ENCODE peak calls at places on chromosomes 3 and 15, in nine cellular contexts. L is CD4-positive, alpha-beta T cell; Y is adrenal gland; P is right lobe of liver; C is H9; R is heart right ventricle; F is mucosa of descending colon; K is GM23248; G is keratinocyte. S is an unnamed sample. For H3K9me3, the result is how much of the 10 kb centered on the place peaks cover.

GRCh38 chr3:50639055-50639494 is 22.1 kb downstream of the MAPKAPK3 start:
- DNase-seq in F (no peak), P (no peak), C (no peak), G (no peak), L (no peak), K (peak), Y (no peak), R (no peak), S (no peak)

GRCh38 chr3:73148207-73148606 is 86.7 kb downstream of the EBLN2 start:
- DNase-seq in G (no peak), R (no peak), P (no peak), C (no peak), Y (no peak), K (no peak), L (no peak), F (no peak), S (no peak)

GRCh38 chr3:123258811-123259420 is 57.2 kb downstream of the SEC22A start:
- DNase-seq in C (no peak), G (no peak), P (no peak), K (peak), R (no peak), Y (no peak), L (no peak), F (no peak), S (no peak)

GRCh38 chr15:20645956-20646355 is 104.4 kb upstream of the GOLGA6L6 start:
- DNase-seq in P (no peak), R (peak), L (no peak), K (peak), G (no peak), F (no peak), Y (no peak), C (no peak), S (no peak)

GRCh38 chr15:88905576-88905975 is 7.6 kb downstream of the MFGE8 start:
- DNase-seq in G (no peak), K (no peak), F (no peak), R (no peak), P (no peak), L (no peak), C (no peak), Y (no peak), S (no peak)

GRCh38 chr3:58452176-58452575 is 18.5 kb upstream of the PDHB start:
- DNase-seq in K (no peak), G (no peak), R (no peak), L (no peak), C (no peak), F (no peak), P (no peak), Y (no peak), S (no peak)

GRCh38 chr3:184773341-184774186 is 38.4 kb upstream of the VPS8 start:
- DNase-seq in Y (no peak), G (no peak), C (no peak), R (peak), L (no peak), K (peak), F (no peak), P (no peak), S (no peak)

GRCh38 chr3:194364652-194365434 is 4.7 kb downstream of the LRRC15 start:
- DNase-seq in R (peak), Y (peak), G (no peak), C (no peak), K (peak), P (no peak), F (peak), L (no peak), S (no peak)

GRCh38 chr3:160183375-160184076 is 41.7 kb upstream of the C3orf80 start:
- DNase-seq in L (no peak), K (peak), F (no peak), Y (no peak), C (no peak), R (no peak), P (no peak), G (no peak), S (no peak)

GRCh38 chr15:85009435-85009834 is 27.8 kb downstream of the PDE8A start:
- DNase-seq in G (no peak), K (no peak), C (no peak), L (no peak), P (no peak), R (no peak), Y (no peak), F (no peak), S (no peak)

GRCh38 chr3:123871946-123872345 is 12.2 kb downstream of the MYLK start:
- DNase-seq in R (no peak), C (no peak), G (no peak), L (no peak), P (no peak), F (no peak), Y (no peak), K (no peak), S (no peak)

GRCh38 chr3:97579365-97579764 is 185.2 kb upstream of the ARL6 start:
- DNase-seq in R (no peak), F (no peak), L (no peak), P (no peak), Y (no peak), C (no peak), G (no peak), K (no peak), S (no peak)

GRCh38 chr15:26628071-26628470 is 144.8 kb downstream of the GABRB3 start:
- DNase-seq in F (no peak), G (no peak), R (no peak), C (no peak), L (no peak), P (no peak), K (no peak), Y (no peak), S (no peak)

GRCh38 chr3:111585214-111585613 is 9.9 kb downstream of the ZBED2 start:
- DNase-seq in R (no peak), F (no peak), G (no peak), L (no peak), K (peak), Y (no peak), C (no peak), P (no peak), S (no peak)

GRCh38 chr3:152474585-152474984 is 205.9 kb downstream of the MBNL1 start:
- DNase-seq in G (no peak), Y (no peak), C (no peak), L (no peak), P (no peak), K (peak), R (peak), F (no peak), S (no peak)

GRCh38 chr15:73912030-73912596 is 14.1 kb upstream of the LOXL1 start:
- DNase-seq in R (no peak), Y (no peak), K (no peak), C (no peak), P (no peak), G (no peak), F (no peak), L (no peak), S (no peak)

GRCh38 chr3:128489860-128490649 is 2.9 kb downstream of the GATA2 start:
- DNase-seq in F (no peak), P (peak), K (peak), G (no peak), C (peak), R (no peak), Y (no peak), L (peak), S (no peak)

GRCh38 chr15:80478075-80478474 is 73.9 kb downstream of the ARNT2 start:
- DNase-seq in Y (no peak), K (no peak), R (no peak), G (no peak), F (no peak), C (no peak), L (no peak), P (no peak), S (no peak)

GRCh38 chr15:36517758-36518157 is 61.7 kb upstream of the CDIN1 start:
- DNase-seq in L (no peak), F (no peak), R (no peak), K (no peak), C (no peak), P (no peak), Y (no peak), G (no peak), S (no peak)

GRCh38 chr15:40002295-40002694 is 36.7 kb downstream of the SRP14 start:
- DNase-seq in G (no peak), F (no peak), P (peak), R (no peak), Y (no peak), L (no peak), K (peak), C (no peak), S (no peak)

GRCh38 chr3:20141306-20141705 is 44.7 kb downstream of the SGO1 start:
- DNase-seq in F (no peak), G (no peak), C (no peak), K (no peak), R (no peak), L (no peak), P (no peak), Y (no peak), S (no peak)

GRCh38 chr3:53753518-53754183 is 92.6 kb downstream of the CHDH start:
- DNase-seq in F (no peak), G (no peak), C (no peak), R (no peak), L (no peak), P (no peak), K (no peak), Y (no peak), S (no peak)

GRCh38 chr3:68935778-68936177 is 3.4 kb upstream of the TAFA4 start:
- DNase-seq in C (no peak), F (no peak), L (no peak), Y (no peak), P (no peak), G (no peak), R (no peak), K (no peak), S (no peak)

GRCh38 chr15:54707805-54708752 is 488.7 kb downstream of the RSL24D1 start:
- DNase-seq in R (no peak), P (no peak), C (peak), K (no peak), L (no peak), F (no peak), Y (no peak), G (no peak), S (no peak)

GRCh38 chr15:57235865-57236264 is 140.4 kb upstream of the CGNL1 start:
- DNase-seq in C (no peak), F (no peak), L (no peak), Y (no peak), K (peak), P (no peak), R (no peak), G (no peak), S (no peak)

GRCh38 chr3:126517291-126517951 is at the start of gene UROC1:
- DNase-seq in P (peak), Y (no peak), F (peak), L (no peak), C (no peak), R (no peak), G (no peak), K (no peak), S (no peak)

GRCh38 chr3:87710511-87710910 is 348.3 kb downstream of the CGGBP1 start:
- DNase-seq in P (no peak), K (no peak), R (no peak), L (no peak), F (no peak), C (no peak), G (no peak), Y (no peak), S (no peak)

DNA sequence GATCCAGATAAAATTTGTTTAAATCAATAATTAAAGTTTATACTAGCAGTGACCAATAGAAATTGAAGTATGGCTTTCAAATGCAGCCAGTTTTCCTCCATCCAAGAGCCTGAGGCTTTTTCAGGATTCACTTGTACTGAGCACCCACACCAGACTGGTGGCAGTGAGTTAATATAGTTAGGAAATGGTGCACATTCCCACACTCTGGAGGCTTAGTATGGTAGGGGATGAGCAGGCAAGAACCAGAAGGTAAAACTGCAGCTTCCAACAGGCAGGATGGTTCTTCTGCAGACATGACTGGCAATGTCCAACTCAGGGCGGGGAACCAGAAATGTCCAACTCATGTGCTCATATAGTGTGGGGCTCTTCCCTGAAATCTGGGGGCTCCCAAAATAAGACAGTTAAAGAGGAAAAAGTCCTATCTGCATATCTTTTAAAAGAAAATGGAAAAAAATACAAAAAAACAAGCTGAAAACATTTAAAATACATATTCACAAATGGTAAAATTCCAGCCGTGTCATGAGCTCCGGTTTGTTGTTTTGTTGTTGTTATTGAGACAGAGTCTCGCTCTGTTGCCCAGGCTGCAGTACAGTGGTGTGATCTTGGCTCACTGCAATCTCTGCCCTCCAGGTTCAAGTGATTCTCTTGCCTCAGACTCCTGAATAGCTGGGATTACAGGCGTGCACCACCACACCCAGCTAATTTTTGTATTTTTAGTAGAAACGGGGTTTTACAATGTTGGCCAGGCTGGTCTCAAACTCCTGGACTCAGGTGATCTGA is 18.4 kb upstream of the ZNF445 start:
- DNase-seq in P (no peak), K (no peak), G (no peak), C (no peak), Y (no peak), L (no peak), F (no peak), R (no peak), S (no peak)
- H3K9me3 ChIP-seq in P (under half), K (under half), G (under half), C (under half), Y (under half), L (half or more), F (half or more), R (under half), S (under half)

GRCh38 chr3:170918715-170919114 is 10.3 kb upstream of the EIF5A2 start:
- DNase-seq in R (no peak), G (no peak), F (no peak), L (no peak), K (no peak), P (no peak), C (no peak), Y (no peak), S (no peak)
- H3K9me3 ChIP-seq in R (under half), G (under half), F (under half), L (under half), K (under half), P (under half), C (under half), Y (under half), S (under half)

DNA sequence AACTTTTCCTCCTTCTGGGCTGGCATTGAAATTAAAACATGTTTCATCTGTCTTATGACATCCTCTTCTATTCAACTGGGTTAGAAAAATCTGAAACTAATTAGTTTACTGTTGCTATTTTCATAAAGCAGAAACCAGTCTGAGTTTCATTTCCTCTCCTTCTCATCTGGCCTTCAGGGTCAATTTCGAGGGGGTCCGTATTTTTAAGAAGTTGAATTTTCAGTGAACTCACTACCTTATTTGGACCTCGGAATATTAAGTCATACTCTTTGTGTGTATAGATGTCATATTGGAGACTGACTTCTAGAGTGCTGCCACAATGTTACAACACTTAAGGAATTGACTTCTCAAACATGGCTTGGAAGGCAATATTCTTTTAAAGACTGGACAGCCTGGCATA is 485.9 kb downstream of the SQOR start:
- DNase-seq in K (no peak), P (no peak), Y (no peak), C (no peak), G (no peak), F (no peak), L (no peak), R (no peak), S (no peak)
- H3K9me3 ChIP-seq in K (under half), P (under half), Y (under half), C (under half), G (under half), F (under half), L (under half), R (under half), S (under half)

DNA sequence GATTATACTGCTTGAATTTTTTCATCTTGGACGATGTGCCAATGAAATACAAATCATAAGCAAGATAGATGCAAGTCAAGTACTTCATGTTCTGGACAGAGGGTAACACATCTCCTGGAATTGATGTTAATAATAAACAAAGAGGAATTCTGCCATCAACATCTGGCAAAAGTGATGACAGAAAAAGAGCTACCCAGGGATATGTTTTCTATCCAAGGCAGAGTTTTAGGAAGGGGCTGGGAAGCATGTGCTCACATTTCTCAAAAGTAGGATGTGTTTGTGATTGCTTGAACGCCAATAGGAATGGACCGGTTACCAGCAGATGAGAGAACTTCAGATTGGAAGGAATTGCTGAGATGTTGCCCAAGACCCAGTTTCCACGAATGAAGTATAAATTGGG is 242.6 kb upstream of the AGTR1 start:
- DNase-seq in G (no peak), L (no peak), K (no peak), P (no peak), R (no peak), F (no peak), Y (no peak), C (no peak), S (no peak)
- H3K9me3 ChIP-seq in G (under half), L (under half), K (under half), P (under half), R (under half), F (under half), Y (under half), C (under half), S (under half)

GRCh38 chr3:177733936-177734335 is 536.7 kb upstream of the TBL1XR1 start:
- DNase-seq in R (no peak), C (no peak), P (no peak), F (no peak), L (no peak), Y (no peak), G (no peak), K (no peak), S (no peak)
- H3K9me3 ChIP-seq in R (under half), C (under half), P (under half), F (under half), L (under half), Y (under half), G (under half), K (under half), S (under half)

GRCh38 chr3:137768021-137768360 is 3.9 kb downstream of the SOX14 start:
- DNase-seq in K (no peak), Y (no peak), P (peak), L (no peak), G (no peak), C (no peak), F (no peak), R (no peak), S (no peak)

GRCh38 chr3:137769321-137770065 is 5.4 kb downstream of the SOX14 start:
- DNase-seq in Y (no peak), R (no peak), G (no peak), C (no peak), K (no peak), F (no peak), P (no peak), L (no peak), S (no peak)

GRCh38 chr3:137770066-137770805 is 6.1 kb downstream of the SOX14 start:
- DNase-seq in C (peak), L (no peak), P (no peak), G (no peak), R (no peak), K (no peak), Y (no peak), F (no peak), S (no peak)

GRCh38 chr3:137767146-137768020 is 3.3 kb downstream of the SOX14 start:
- DNase-seq in G (no peak), Y (no peak), K (no peak), P (no peak), C (peak), L (no peak), R (no peak), F (no peak), S (no peak)

DNA sequence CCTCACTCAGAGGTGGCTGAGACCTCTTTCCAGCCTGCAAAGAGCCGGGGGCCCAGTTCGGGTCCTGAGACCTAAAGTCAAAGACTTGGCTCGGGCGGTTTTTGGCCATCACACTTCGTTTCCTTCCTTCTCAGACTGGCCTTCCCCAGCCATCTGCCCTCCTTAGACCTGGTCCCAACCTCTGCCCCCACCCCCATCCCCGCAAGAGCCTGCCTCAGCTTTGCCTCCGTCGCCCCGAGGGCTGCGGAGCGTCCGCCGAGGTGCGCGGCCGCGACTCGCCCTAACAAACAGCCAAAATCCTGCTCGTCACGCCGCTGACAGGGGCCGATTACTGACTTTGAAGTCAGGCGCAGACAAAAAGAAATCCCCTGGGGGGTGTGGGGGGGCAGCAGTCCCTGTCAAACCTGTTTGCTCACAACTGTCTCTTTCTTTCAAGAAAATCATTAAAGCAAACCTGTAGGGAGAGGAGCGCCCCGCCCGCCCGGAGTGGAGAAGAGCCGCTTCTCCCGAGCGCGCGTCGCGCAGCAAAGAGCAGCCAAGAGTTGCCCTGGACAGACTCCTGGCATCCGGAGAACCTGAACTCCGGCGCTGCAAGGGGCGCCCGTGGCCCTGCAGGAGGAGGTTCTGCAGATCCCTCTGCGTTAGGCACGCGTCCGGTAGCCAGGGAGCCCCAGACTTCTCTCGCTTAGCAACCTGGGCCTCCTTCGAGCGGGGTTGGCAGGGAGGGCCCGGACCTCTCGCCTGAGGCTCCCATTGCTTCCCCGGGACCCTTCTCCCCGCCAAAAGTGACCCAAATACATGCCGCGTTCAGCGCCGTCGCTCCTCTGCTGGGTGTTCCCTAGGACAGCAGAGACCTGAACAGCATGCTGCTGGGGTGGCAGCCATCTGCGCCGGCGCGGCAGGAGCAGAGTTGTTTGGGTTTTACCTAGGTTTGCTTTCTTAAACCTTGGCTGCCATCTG is 4.5 kb downstream of the SOX14 start:
- DNase-seq in Y (no peak), C (peak), K (peak), R (no peak), F (peak), L (no peak), P (peak), G (no peak), S (no peak)
- H3K9me3 ChIP-seq in Y (under half), C (under half), K (under half), R (under half), F (under half), L (under half), P (under half), G (under half), S (under half)

S was measured in T-helper 17 cell.